ENCODE peak calls at places on chromosomes 12 and 14, in nine cellular contexts. W is cardiac muscle cell; L is NT2/D1; Y is IMR-90; B is SK-N-MC; F is OCI-LY7; I is CD4-positive, CD25-positive, alpha-beta regulatory T cell; X is neuronal stem cell; O is thoracic aorta. R is an unnamed sample.

GRCh38 chr12:88578274-88578673 is 2.0 kb downstream of the KITLG start:
- DNase-seq in L (no peak), X (no peak), I (no peak), W (no peak), Y (no peak), B (no peak), O (no peak), F (no peak), R (no peak)

GRCh38 chr12:109264095-109264942 is 44.8 kb downstream of the FOXN4 start:
- DNase-seq in L (peak; percentile 76), Y (peak; percentile 41), W (peak; percentile 78), B (no peak), O (no peak), I (peak; percentile 53), X (peak; percentile 75), F (peak; percentile 78), R (peak; percentile 23)

GRCh38 chr12:131783915-131784541 is 44.2 kb upstream of the MMP17 start:
- DNase-seq in Y (peak; percentile 86), O (no peak), B (no peak), W (peak; percentile 68), L (peak; percentile 25), I (no peak), F (no peak), X (no peak), R (no peak)

GRCh38 chr12:122888232-122888752 is 7.6 kb downstream of the VPS37B start:
- DNase-seq in W (peak; percentile 82), L (no peak), F (peak; percentile 67), X (no peak), I (peak; percentile 55), Y (peak; percentile 69), O (no peak), B (no peak), R (peak; percentile 59)

GRCh38 chr12:57193706-57194245 is 22.8 kb upstream of the NXPH4 start:
- DNase-seq in X (no peak), L (no peak), F (no peak), O (no peak), W (no peak), Y (no peak), B (no peak), I (no peak), R (no peak)

GRCh38 chr12:104814944-104815343 is 143.1 kb downstream of the SLC41A2 start:
- DNase-seq in O (no peak), W (no peak), B (no peak), I (no peak), F (no peak), L (no peak), X (no peak), Y (no peak), R (no peak)

GRCh38 chr14:60097974-60098373 is 6.3 kb downstream of the PCNX4 start:
- DNase-seq in O (no peak), W (no peak), B (no peak), L (no peak), I (no peak), X (no peak), F (no peak), Y (no peak), R (no peak)

GRCh38 chr12:25155031-25155576 is 39.9 kb downstream of the DNAI7 start:
- DNase-seq in L (peak; percentile 54), I (peak; percentile 71), F (peak; percentile 70), B (no peak), W (peak; percentile 43), X (peak; percentile 6), O (no peak), Y (peak; percentile 87), R (no peak)

GRCh38 chr14:20934148-20934762 is 21.0 kb upstream of the RNASE2 start:
- DNase-seq in O (no peak), B (no peak), Y (no peak), F (peak; percentile 44), L (peak; percentile 18), I (peak; percentile 27), W (peak; percentile 38), X (peak; percentile 46), R (no peak)

GRCh38 chr12:54173066-54173726 is 15.6 kb downstream of the SMUG1 start:
- DNase-seq in O (no peak), I (peak; percentile 17), F (no peak), Y (no peak), X (no peak), L (no peak), B (no peak), W (peak; percentile 18), R (peak; percentile 17)

GRCh38 chr14:105993814-105994213 is 467.4 kb downstream of the TMEM121 start:
- DNase-seq in O (no peak), Y (no peak), L (no peak), I (no peak), X (no peak), B (no peak), F (no peak), W (no peak), R (no peak)

GRCh38 chr14:105999361-106000028 is 473.1 kb downstream of the TMEM121 start:
- DNase-seq in W (no peak), O (no peak), Y (no peak), B (no peak), L (peak; percentile 20), I (peak; percentile 96), F (no peak), X (no peak), R (peak; percentile 64)
- H3K9me3 ChIP-seq in W (peaks cover 4% of the 10 kb centered on the region), O (no peaks in the 10 kb centered on the region), Y (peaks cover 6% of the 10 kb centered on the region), B (no peaks in the 10 kb centered on the region), L (peaks cover 29% of the 10 kb centered on the region), I (peaks cover 4% of the 10 kb centered on the region), F (no peaks in the 10 kb centered on the region), X (peaks cover 4% of the 10 kb centered on the region), R (no peaks in the 10 kb centered on the region)

GRCh38 chr14:84250863-84251262 is 1279.1 kb upstream of the FLRT2 start:
- DNase-seq in I (no peak), F (no peak), X (no peak), O (no peak), B (peak; percentile 60), W (peak; percentile 65), Y (no peak), L (no peak), R (no peak)

GRCh38 chr14:84252706-84253105 is 1277.2 kb upstream of the FLRT2 start:
- DNase-seq in B (no peak), W (no peak), O (no peak), L (no peak), F (no peak), I (no peak), X (no peak), Y (no peak), R (no peak)

GRCh38 chr14:84247693-84248092 is 1282.3 kb upstream of the FLRT2 start:
- DNase-seq in X (no peak), F (no peak), L (no peak), B (no peak), W (no peak), I (no peak), Y (no peak), O (no peak), R (no peak)
- H3K9me3 ChIP-seq in X (peaks cover 6% of the 10 kb centered on the region), F (no peaks in the 10 kb centered on the region), L (peaks cover 10% of the 10 kb centered on the region), B (no peaks in the 10 kb centered on the region), W (no peaks in the 10 kb centered on the region), I (peaks cover 5% of the 10 kb centered on the region), Y (peaks cover 3% of the 10 kb centered on the region), O (no peaks in the 10 kb centered on the region), R (no peaks in the 10 kb centered on the region)

DNA sequence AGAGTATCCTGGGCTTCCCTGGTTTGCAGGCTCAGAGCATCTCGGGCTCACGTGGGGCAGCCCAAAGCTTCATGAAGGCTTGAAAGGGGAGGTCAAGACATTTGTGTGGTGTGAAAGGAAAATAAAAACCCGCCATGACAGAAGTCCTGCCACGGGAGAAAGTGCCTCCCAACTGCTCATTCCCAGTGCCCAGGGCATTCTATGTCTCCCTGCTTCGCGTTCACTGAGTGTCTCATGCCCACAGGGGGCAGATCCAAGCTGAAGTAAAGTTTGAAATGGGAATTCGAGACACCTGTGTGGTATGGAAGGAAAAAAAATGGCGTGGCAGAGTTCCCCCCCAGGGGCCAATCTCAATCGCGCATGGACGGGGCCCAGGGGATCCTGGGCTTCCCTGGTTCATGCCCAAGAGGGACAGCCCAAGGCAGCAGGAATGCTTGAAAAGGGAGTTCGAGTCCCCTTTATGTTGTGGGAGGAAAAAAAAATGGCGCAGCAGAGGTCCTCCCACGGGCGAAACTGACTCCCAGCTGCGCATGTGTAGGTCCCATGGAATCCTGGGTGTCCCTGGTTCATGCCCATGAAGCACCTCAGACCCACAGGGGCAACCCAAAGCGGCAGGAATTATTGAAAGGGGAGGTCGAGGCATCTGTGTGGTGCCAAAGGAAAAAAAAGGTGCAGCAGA is 576.7 kb downstream of the ALG10 start:
- DNase-seq in W (no peak), B (no peak), I (no peak), O (no peak), X (no peak), F (no peak), L (no peak), Y (no peak), R (peak; percentile 0)
- H3K9me3 ChIP-seq in W (no peaks in the 10 kb centered on the region), B (no peaks in the 10 kb centered on the region), I (peaks cover 99% of the 10 kb centered on the region), O (peaks cover 33% of the 10 kb centered on the region), X (peaks cover 77% of the 10 kb centered on the region), F (peaks cover 14% of the 10 kb centered on the region), L (peaks cover 25% of the 10 kb centered on the region), Y (peaks cover 61% of the 10 kb centered on the region), R (peaks cover 5% of the 10 kb centered on the region)

GRCh38 chr14:105840266-105841021 is 314.1 kb downstream of the TMEM121 start:
- DNase-seq in I (no peak), X (no peak), W (no peak), F (peak; percentile 0), B (no peak), Y (no peak), O (no peak), L (no peak), R (no peak)

GRCh38 chr14:105842105-105842504 is 315.7 kb downstream of the TMEM121 start:
- DNase-seq in F (peak; percentile 11), I (no peak), X (no peak), Y (no peak), O (no peak), L (no peak), B (no peak), W (no peak), R (no peak)

GRCh38 chr14:105839425-105840265 is 313.3 kb downstream of the TMEM121 start:
- DNase-seq in L (no peak), I (no peak), X (no peak), Y (no peak), O (no peak), F (no peak), W (no peak), B (no peak), R (no peak)

GRCh38 chr14:105843444-105844046 is 317.2 kb downstream of the TMEM121 start:
- DNase-seq in O (no peak), F (peak; percentile 0), I (no peak), W (no peak), B (no peak), X (no peak), Y (no peak), L (no peak), R (no peak)

DNA sequence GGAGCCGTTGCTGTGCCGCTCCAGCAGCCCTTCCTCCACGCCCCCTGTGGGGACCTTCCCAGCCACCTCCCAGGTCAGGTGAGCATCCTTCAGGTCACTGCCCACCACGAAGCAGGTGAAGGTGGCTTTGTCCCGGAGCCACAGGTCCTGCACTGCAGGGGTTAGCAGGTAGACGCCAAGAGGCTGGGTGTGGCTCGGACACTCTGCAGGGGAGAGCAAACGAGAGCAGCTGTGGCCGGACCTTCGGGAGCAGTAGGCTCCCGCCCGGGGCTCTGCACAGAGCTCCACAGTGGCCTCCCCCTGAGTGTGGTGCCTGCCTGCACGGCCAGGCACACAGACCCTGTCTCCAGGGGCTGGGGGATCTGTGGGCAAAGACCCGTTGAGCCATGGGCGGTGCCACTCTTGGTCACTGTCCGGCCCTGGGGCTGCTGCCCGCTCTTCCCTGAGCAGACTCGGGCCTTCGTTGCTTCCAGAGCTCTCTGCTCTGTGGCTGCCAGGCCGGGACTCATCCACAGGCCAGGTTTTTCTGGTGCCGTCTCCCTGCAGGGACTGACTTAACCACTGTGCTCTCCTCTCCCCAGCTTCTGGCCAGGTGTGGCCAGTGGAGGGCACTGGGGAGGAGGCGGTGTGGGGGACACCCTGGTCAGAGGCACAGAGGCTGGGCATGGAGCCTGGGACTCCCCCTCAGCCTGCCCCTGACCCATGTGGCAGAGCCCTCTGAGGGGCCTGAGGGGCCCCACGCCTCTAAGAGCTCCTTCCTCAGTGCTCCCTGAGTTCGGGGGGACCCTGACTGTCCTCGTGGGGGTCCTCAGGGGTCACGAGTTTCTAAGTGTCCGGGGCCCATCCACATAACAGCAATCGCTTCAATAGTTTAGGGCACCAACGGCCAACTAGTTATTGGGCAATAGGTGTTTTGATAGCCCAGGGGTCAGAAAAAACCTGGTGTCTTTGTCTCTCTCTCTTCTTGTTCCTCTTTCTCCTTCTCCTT is 314.9 kb downstream of the TMEM121 start:
- DNase-seq in I (no peak), L (no peak), F (peak; percentile 0), Y (no peak), B (no peak), O (no peak), X (no peak), W (no peak), R (peak; percentile 3)
- H3K9me3 ChIP-seq in I (no peaks in the 10 kb centered on the region), L (no peaks in the 10 kb centered on the region), F (no peaks in the 10 kb centered on the region), Y (peaks cover 77% of the 10 kb centered on the region), B (no peaks in the 10 kb centered on the region), O (no peaks in the 10 kb centered on the region), X (peaks cover 84% of the 10 kb centered on the region), W (no peaks in the 10 kb centered on the region), R (no peaks in the 10 kb centered on the region)

R was measured in T-helper 17 cell.